ENCODE peak calls at places on chromosomes 3 and 15, in seven cellular contexts. G is epithelial cell of esophagus, U is aorta, I is Right ventricle myocardium superior, L is right atrium auricular region, M is caudate nucleus, O is NCI-H1436. P is an unnamed sample.

GRCh38 chr15:85419200-85419599 is 38.8 kb downstream of the AKAP13 start:
- DNase-seq in M (no peak), L (no peak), I (no peak), O (no peak), G (peak; percentile 88), U (no peak), P (no peak)

GRCh38 chr3:132445812-132446211 is 28.5 kb downstream of the DNAJC13 start:
- DNase-seq in U (no peak), L (no peak), I (no peak), G (peak; percentile 82), M (no peak), O (no peak), P (no peak)

GRCh38 chr3:186619787-186620212 is 6.9 kb downstream of the AHSG start:
- DNase-seq in G (no peak), L (no peak), U (no peak), O (no peak), M (no peak), I (no peak), P (no peak)

GRCh38 chr3:149466192-149466591 is 8.3 kb upstream of the TM4SF4 start:
- DNase-seq in I (no peak), U (peak; percentile 55), M (no peak), L (no peak), O (no peak), G (peak; percentile 65), P (no peak)

GRCh38 chr3:18111702-18112311 is 313.3 kb downstream of the SATB1 start:
- DNase-seq in L (no peak), M (no peak), G (no peak), O (no peak), U (no peak), I (no peak), P (no peak)

GRCh38 chr15:35549567-35549966 is 3.6 kb upstream of the DPH6 start:
- DNase-seq in L (no peak), I (no peak), O (no peak), M (no peak), G (no peak), U (no peak), P (no peak)

GRCh38 chr3:11445883-11446282 is 173.7 kb downstream of the ATG7 start:
- DNase-seq in M (no peak), I (no peak), G (no peak), O (no peak), L (no peak), U (no peak), P (no peak)

GRCh38 chr15:57220220-57220619 is 156.1 kb upstream of the CGNL1 start:
- DNase-seq in I (no peak), M (no peak), U (no peak), L (no peak), G (no peak), O (no peak), P (no peak)

GRCh38 chr3:87461036-87461435 is 184.7 kb upstream of the POU1F1 start:
- DNase-seq in O (no peak), U (no peak), I (no peak), G (peak; percentile 9), L (no peak), M (no peak), P (no peak)

GRCh38 chr3:186930639-186931486 is 537 bp downstream of the ST6GAL1 start:
- DNase-seq in O (peak; percentile 68), G (peak; percentile 37), U (peak; percentile 84), I (peak; percentile 85), L (no peak), M (peak; percentile 8), P (no peak)

GRCh38 chr15:67083135-67083766 is 17.8 kb downstream of the SMAD3 start:
- DNase-seq in O (no peak), G (no peak), U (no peak), I (no peak), M (no peak), L (no peak), P (no peak)

GRCh38 chr3:4113811-4114522 is 189.2 kb upstream of the SETMAR start:
- DNase-seq in I (no peak), G (no peak), O (no peak), M (no peak), U (no peak), L (no peak), P (no peak)

GRCh38 chr3:64664397-64664796 is 23.4 kb downstream of the ADAMTS9 start:
- DNase-seq in G (no peak), O (no peak), M (no peak), I (no peak), U (no peak), L (no peak), P (no peak)

GRCh38 chr3:56801597-56802410 is at the start of gene ARHGEF3:
- DNase-seq in G (peak; percentile 91), M (peak; percentile 89), O (peak; percentile 18), L (peak; percentile 80), I (peak; percentile 91), U (peak; percentile 89), P (peak; percentile 83)

GRCh38 chr3:136464502-136464901 is 214.4 kb downstream of the PCCB start:
- DNase-seq in M (no peak), U (no peak), I (no peak), L (no peak), G (peak; percentile 40), O (no peak), P (no peak)

GRCh38 chr3:45777753-45778386 is 18.5 kb downstream of the SLC6A20 start:
- DNase-seq in I (no peak), M (no peak), O (no peak), L (no peak), U (no peak), G (no peak), P (no peak)

GRCh38 chr15:80416702-80417101 is 12.5 kb downstream of the ARNT2 start:
- DNase-seq in I (no peak), L (no peak), O (no peak), G (peak; percentile 55), M (no peak), U (no peak), P (no peak)

GRCh38 chr15:84836859-84837258 is 19.7 kb downstream of the ALPK3 start:
- DNase-seq in I (no peak), G (no peak), L (no peak), U (no peak), O (no peak), M (no peak), P (no peak)

GRCh38 chr3:171446801-171447578 is 13.2 kb downstream of the TNIK start:
- DNase-seq in G (peak; percentile 37), O (no peak), M (no peak), I (no peak), U (no peak), L (no peak), P (no peak)

GRCh38 chr3:4006288-4006687 is 207.1 kb downstream of the LRRN1 start:
- DNase-seq in U (peak; percentile 30), I (no peak), G (no peak), L (no peak), O (no peak), M (no peak), P (no peak)

P was measured in GM12892.